ENCODE peak calls at places on chromosomes 12 and 14, in six cellular contexts. G, F, D, O, M and S are unnamed samples.

GRCh38 chr12:29054790-29055663 is 94.1 kb upstream of the FAR2 start:
- DNase-seq in F (no peak), G (peak), M (peak), D (no peak), O (no peak), S (no peak)

GRCh38 chr12:104846056-104846762 is 111.9 kb downstream of the SLC41A2 start:
- DNase-seq in D (no peak), O (no peak), M (peak), G (no peak), F (peak), S (no peak)

GRCh38 chr12:13195848-13196301 is 651 bp upstream of the EMP1 start:
- DNase-seq in D (no peak), M (peak), O (no peak), F (peak), G (no peak), S (no peak)

GRCh38 chr12:117842630-117843029 is 126.2 kb downstream of the KSR2 start:
- DNase-seq in M (no peak), D (no peak), G (no peak), F (no peak), O (peak), S (no peak)

GRCh38 chr14:30572237-30572636 is 13.3 kb downstream of the G2E3 start:
- DNase-seq in D (no peak), F (no peak), G (no peak), O (no peak), M (no peak), S (no peak)

GRCh38 chr14:39558525-39558924 is 126.3 kb upstream of the FBXO33 start:
- DNase-seq in F (no peak), D (no peak), M (no peak), G (no peak), O (no peak), S (no peak)

GRCh38 chr14:31692376-31692781 is 131.2 kb downstream of the NUBPL start:
- DNase-seq in G (no peak), M (peak), O (no peak), F (peak), D (no peak), S (peak)

GRCh38 chr12:58882796-58883195 is 37.5 kb downstream of the LRIG3 start:
- DNase-seq in M (no peak), F (no peak), O (peak), G (no peak), D (no peak), S (no peak)

GRCh38 chr14:34981743-34982420 is 910 bp upstream of the SRP54 start:
- DNase-seq in D (no peak), G (peak), F (peak), M (peak), O (no peak), S (no peak)

GRCh38 chr14:104211242-104211641 is 72.9 kb downstream of the KIF26A start:
- DNase-seq in D (no peak), M (no peak), G (peak), F (no peak), O (no peak), S (no peak)

GRCh38 chr12:2813573-2814185 is 1.2 kb downstream of the ITFG2 start:
- DNase-seq in F (peak), O (peak), M (peak), D (no peak), G (peak), S (no peak)

GRCh38 chr14:89228921-89229639 is 188.0 kb downstream of the FOXN3 start:
- DNase-seq in M (no peak), O (no peak), D (peak), F (no peak), G (no peak), S (no peak)

DNA sequence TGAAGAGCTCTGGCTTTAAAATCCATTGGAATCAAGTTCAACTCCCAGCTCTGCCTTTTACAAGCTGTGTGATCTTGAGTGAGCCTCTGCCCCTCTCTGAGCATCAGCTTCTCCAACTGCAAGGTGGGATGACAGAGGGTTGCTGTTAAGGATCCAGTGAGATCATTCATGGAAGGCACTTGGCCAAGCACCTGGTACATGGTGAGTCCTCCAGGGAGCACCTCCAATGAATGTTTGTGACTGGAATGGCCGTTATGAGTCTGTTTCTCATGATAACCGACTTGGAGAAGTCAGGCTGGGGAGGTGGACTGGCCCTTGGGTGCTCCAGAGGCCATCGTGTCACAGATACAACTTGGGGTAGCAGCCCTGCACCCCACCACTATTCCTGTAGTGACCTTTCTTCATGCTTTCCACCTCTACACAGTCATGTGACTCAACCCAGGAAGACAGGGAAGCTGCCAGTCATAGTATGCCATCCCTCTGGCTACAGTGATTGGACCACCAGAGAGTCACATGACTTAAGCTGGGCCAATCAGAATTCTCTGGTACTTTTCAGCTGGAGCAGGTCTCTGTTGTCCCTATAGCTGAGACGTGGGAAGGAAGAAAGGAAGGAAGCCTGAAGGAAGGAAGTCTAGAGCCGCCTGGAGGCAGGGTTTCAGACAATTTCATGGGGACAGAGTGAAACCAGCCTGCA is 146.5 kb upstream of the MYL2 start:
- DNase-seq in D (no peak), G (no peak), O (peak), M (no peak), F (no peak), S (no peak)
- TF ChIP-seq CTCF in D (no peak), G (no peak), O (no peak), M (no peak), F (no peak), S (no peak)

DNA sequence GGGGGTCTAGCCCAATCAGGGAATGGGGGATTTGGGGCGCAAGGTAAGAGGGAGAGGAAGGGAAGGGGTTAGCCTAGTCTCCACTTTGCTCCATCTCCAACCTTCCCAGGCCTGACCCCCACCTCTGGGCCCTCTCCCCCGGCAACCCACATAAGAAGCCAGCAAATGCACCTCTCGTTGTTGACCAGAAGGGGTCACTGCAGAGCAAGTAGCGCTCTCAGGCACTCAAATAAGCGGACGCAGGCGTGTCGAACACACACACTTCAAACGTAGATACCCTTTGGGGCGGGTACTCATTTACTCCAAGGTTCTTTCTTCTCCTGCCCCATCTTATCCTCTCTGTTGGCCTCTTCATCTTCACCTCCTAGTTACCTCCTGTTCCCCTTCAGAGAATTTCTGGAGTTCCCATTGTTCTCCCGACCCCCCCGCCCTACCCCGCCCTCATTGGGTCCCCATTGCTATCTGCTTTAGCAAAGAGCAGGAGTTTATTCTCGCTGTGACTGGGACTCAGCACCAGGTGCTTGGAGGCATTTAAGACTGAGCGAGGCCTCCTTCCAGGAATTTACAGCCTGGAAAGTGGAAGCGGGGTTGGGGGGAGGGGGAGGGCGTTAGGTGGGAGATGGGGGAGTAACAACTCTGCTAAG is 1.5 kb upstream of the SRRM4 start:
- DNase-seq in D (no peak), O (peak), F (peak), M (peak), G (peak), S (no peak)
- TF ChIP-seq CTCF in D (peak), O (peak), F (peak), M (peak), G (peak), S (peak)

DNA sequence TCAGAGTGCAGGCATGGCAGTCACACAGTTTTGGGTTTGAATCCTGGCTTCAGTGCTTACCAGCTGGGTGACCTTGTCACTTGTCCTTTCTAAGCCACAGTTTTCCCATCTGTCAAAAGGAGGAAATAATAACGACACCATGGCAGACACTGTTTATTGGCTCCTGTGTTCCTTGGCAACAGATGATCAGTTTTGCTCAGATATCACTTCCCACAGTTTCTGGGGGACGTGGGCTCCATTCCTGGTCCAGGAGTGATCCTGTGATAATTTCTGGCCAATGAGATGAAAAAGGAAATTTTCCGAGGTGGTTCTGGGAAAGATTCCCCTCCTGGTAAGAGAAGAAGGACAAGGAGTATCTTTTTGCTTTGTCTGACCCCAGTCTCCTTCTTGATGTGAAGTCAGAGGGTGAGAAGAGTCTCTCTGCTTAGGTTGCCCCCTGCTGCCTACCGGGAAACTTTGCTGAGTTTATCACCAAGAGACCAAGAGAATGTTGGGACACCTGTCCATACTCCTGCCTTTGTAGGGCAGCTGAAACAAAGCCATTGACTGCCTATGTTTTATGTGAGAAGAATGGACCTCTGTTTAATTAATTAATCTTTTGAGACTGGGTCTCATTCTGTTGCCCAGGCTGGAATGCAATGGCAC is 178.9 kb upstream of the NRXN3 start:
- DNase-seq in O (no peak), M (no peak), D (no peak), F (no peak), G (peak), S (no peak)
- TF ChIP-seq CTCF in O (peak), M (no peak), D (no peak), F (no peak), G (peak), S (no peak)

DNA sequence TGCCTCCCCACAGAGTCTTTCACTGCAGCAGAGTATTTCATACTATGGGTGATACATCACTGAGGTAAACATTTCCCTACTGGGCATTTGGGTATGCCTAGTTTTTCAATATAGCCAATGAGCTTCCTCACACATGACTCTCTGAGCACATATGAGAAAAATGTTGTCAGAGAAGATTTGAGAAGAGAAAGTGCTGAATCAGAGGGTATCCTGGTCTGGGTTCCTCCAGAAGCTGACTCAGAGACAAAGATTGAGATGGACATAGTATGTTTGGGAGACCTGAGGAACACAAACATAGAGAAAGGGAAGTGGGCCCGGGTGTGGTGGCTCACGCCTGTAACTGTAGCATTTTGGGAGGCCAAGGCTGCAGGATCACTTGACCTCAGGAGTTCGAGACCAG is 12.6 kb downstream of the SLC8B1 start:
- DNase-seq in F (peak), O (no peak), G (no peak), M (peak), D (no peak), S (no peak)
- TF ChIP-seq CTCF in F (no peak), O (no peak), G (no peak), M (no peak), D (no peak), S (no peak)